ENCODE peak calls at places on chromosomes 11 and 22, in seven cellular contexts. C is neural crest cell, X is cardiac muscle cell, A is natural killer cell, Y is cardiac fibroblast, F is esophagus muscularis mucosa, K is left ventricle myocardium inferior. B is an unnamed sample.

GRCh38 chr11:47186076-47186936 is at the start of gene PACSIN3:
- DNase-seq in Y (peak), C (peak), F (no peak), K (peak), A (no peak), X (peak), B (no peak)

GRCh38 chr22:42296381-42296853 is 26.0 kb upstream of the TCF20 start:
- DNase-seq in F (no peak), A (no peak), C (no peak), Y (no peak), X (no peak), K (peak), B (no peak)

GRCh38 chr11:123690490-123690889 is 36.1 kb upstream of the SCN3B start:
- DNase-seq in Y (peak), F (no peak), K (no peak), X (peak), C (no peak), A (no peak), B (no peak)

GRCh38 chr11:103633037-103633788 is 403.2 kb upstream of the DDI1 start:
- DNase-seq in X (peak), C (no peak), Y (peak), F (no peak), A (no peak), K (no peak), B (no peak)

GRCh38 chr22:39237276-39238123 is 7.3 kb downstream of the PDGFB start:
- DNase-seq in Y (no peak), A (no peak), K (no peak), F (no peak), C (no peak), X (no peak), B (no peak)

GRCh38 chr11:29272019-29272654 is 744.7 kb downstream of the KCNA4 start:
- DNase-seq in Y (peak), A (no peak), F (no peak), K (no peak), X (peak), C (no peak), B (no peak)

GRCh38 chr11:34234086-34234740 is 123.6 kb downstream of the ABTB2 start:
- DNase-seq in K (no peak), A (peak), X (peak), F (no peak), C (no peak), Y (peak), B (no peak)

GRCh38 chr22:18091916-18092526 is 14.2 kb downstream of the PEX26 start:
- DNase-seq in A (no peak), Y (peak), K (peak), X (peak), C (no peak), F (peak), B (no peak)

GRCh38 chr11:69296890-69297224 is 2.9 kb downstream of the MYEOV start:
- DNase-seq in F (no peak), X (no peak), Y (no peak), C (no peak), A (no peak), K (peak), B (no peak)

GRCh38 chr11:3225159-3225758 is 6.6 kb upstream of the MRGPRG start:
- DNase-seq in X (no peak), A (no peak), F (no peak), K (no peak), Y (no peak), C (no peak), B (peak)

GRCh38 chr11:119453881-119454280 is 30.9 kb upstream of the THY1 start:
- DNase-seq in K (no peak), Y (no peak), C (no peak), X (no peak), F (peak), A (no peak), B (no peak)

GRCh38 chr11:107250017-107250416 is 207.6 kb downstream of the CWF19L2 start:
- DNase-seq in X (no peak), C (no peak), Y (no peak), A (no peak), K (no peak), F (no peak), B (no peak)

GRCh38 chr22:35538801-35539321 is 1.8 kb upstream of the RASD2 start:
- DNase-seq in Y (no peak), X (peak), A (no peak), C (peak), K (no peak), F (no peak), B (no peak)

GRCh38 chr11:37104380-37104779 is 506.3 kb upstream of the RAG2 start:
- DNase-seq in A (no peak), Y (no peak), F (no peak), K (no peak), C (no peak), X (peak), B (no peak)

GRCh38 chr11:86678823-86679222 is 6.4 kb upstream of the ME3 start:
- DNase-seq in C (no peak), A (no peak), F (no peak), X (no peak), Y (peak), K (no peak), B (no peak)

GRCh38 chr11:125358254-125358840 is 137.7 kb downstream of the FEZ1 start:
- DNase-seq in X (peak), C (no peak), K (no peak), A (no peak), F (no peak), Y (peak), B (no peak)

GRCh38 chr11:13680501-13681264 is 12.2 kb downstream of the FAR1 start:
- DNase-seq in Y (no peak), C (no peak), K (no peak), A (no peak), X (peak), F (no peak), B (no peak)

GRCh38 chr11:27444801-27445215 is 27.8 kb downstream of the LGR4 start:
- DNase-seq in X (no peak), C (peak), F (no peak), A (no peak), Y (no peak), K (no peak), B (no peak)

GRCh38 chr11:69576069-69576782 is 64.7 kb upstream of the CCND1 start:
- DNase-seq in A (no peak), C (no peak), K (no peak), X (no peak), F (no peak), Y (no peak), B (no peak)

GRCh38 chr22:45344339-45344738 is 34.6 kb downstream of the FAM118A start:
- DNase-seq in F (no peak), Y (no peak), X (peak), K (no peak), A (no peak), C (no peak), B (no peak)

GRCh38 chr11:34750692-34751405 is 130.0 kb downstream of the EHF start:
- DNase-seq in X (peak), Y (no peak), C (no peak), F (no peak), A (no peak), K (no peak), B (no peak)

GRCh38 chr11:102313225-102313940 is 3.9 kb upstream of the BIRC3 start:
- DNase-seq in K (no peak), F (no peak), A (no peak), X (peak), Y (no peak), C (no peak), B (no peak)

GRCh38 chr11:68776442-68777235 is 25.3 kb upstream of the TESMIN start:
- DNase-seq in X (no peak), C (no peak), Y (no peak), K (no peak), F (no peak), A (no peak), B (no peak)

GRCh38 chr11:11620966-11621880 is 582 bp downstream of the GALNT18 start:
- DNase-seq in K (peak), A (peak), C (peak), F (peak), X (no peak), Y (peak), B (no peak)

GRCh38 chr11:107397357-107397756 is 60.3 kb downstream of the CWF19L2 start:
- DNase-seq in Y (no peak), A (no peak), F (no peak), K (no peak), X (no peak), C (no peak), B (no peak)

GRCh38 chr11:6655790-6656580 is at the start of gene DCHS1:
- DNase-seq in K (no peak), A (no peak), X (peak), C (peak), F (peak), Y (no peak), B (peak)

GRCh38 chr11:107785401-107785800 is 73.2 kb downstream of the SLC35F2 start:
- DNase-seq in A (no peak), F (no peak), C (no peak), Y (peak), X (peak), K (no peak), B (no peak)

GRCh38 chr11:63573881-63574855 is 11.0 kb upstream of the PLAAT2 start:
- DNase-seq in A (no peak), K (peak), F (no peak), X (peak), C (no peak), Y (peak), B (no peak)

GRCh38 chr11:63929616-63930015 is 9.2 kb upstream of the NAA40 start:
- DNase-seq in C (no peak), X (no peak), K (no peak), A (no peak), F (no peak), Y (no peak), B (no peak)

GRCh38 chr11:94130589-94131362 is 2.1 kb downstream of the PANX1 start:
- DNase-seq in X (peak), Y (peak), K (no peak), C (no peak), A (no peak), F (peak), B (no peak)

GRCh38 chr22:31286360-31287255 is 5.7 kb downstream of the PIK3IP1 start:
- DNase-seq in A (peak), K (no peak), X (no peak), F (no peak), C (no peak), Y (peak), B (no peak)

GRCh38 chr11:76783294-76783900 is at the start of gene TSKU:
- DNase-seq in Y (peak), A (no peak), X (no peak), C (peak), F (no peak), K (no peak), B (peak)

GRCh38 chr11:416051-416756 is 1.4 kb upstream of the SIGIRR start:
- DNase-seq in C (no peak), X (no peak), F (no peak), K (no peak), Y (no peak), A (peak), B (no peak)

GRCh38 chr11:417652-418342 is 3.0 kb upstream of the SIGIRR start:
- DNase-seq in K (no peak), A (no peak), F (no peak), C (no peak), Y (no peak), X (no peak), B (no peak)

GRCh38 chr11:414333-414857 is 404 bp downstream of the SIGIRR start:
- DNase-seq in A (no peak), X (no peak), F (no peak), K (no peak), C (no peak), Y (no peak), B (no peak)

GRCh38 chr11:416757-417621 is 2.2 kb upstream of the SIGIRR start:
- DNase-seq in F (no peak), A (peak), X (peak), C (no peak), K (peak), Y (no peak), B (no peak)

GRCh38 chr11:415640-416041 is 842 bp upstream of the SIGIRR start:
- DNase-seq in X (no peak), F (no peak), C (no peak), A (peak), K (no peak), Y (no peak), B (no peak)
- TF ChIP-seq CTCF in X (no peak), F (no peak), C (no peak), A (no peak), K (no peak), Y (no peak), B (no peak)

GRCh38 chr11:19814421-19814820 is 101.8 kb downstream of the NAV2 start:
- DNase-seq in C (no peak), Y (no peak), F (no peak), A (no peak), K (no peak), X (no peak), B (no peak)
- TF ChIP-seq CTCF in C (no peak), Y (no peak), F (no peak), A (no peak), K (no peak), X (peak), B (no peak)

GRCh38 chr11:56849250-56849649 is 100.8 kb upstream of the OR9G4 start:
- DNase-seq in Y (no peak), K (no peak), A (no peak), X (no peak), C (no peak), F (no peak), B (no peak)

GRCh38 chr11:56848105-56848809 is 99.8 kb upstream of the OR9G4 start:
- DNase-seq in F (no peak), K (no peak), A (no peak), Y (no peak), X (no peak), C (no peak), B (no peak)

GRCh38 chr11:56846631-56847400 is 98.3 kb upstream of the OR9G4 start:
- DNase-seq in A (no peak), K (no peak), X (peak), F (no peak), C (no peak), Y (no peak), B (no peak)

GRCh38 chr11:56852131-56852530 is 103.6 kb upstream of the OR9G4 start:
- DNase-seq in C (no peak), A (no peak), K (no peak), F (no peak), X (no peak), Y (no peak), B (no peak)

DNA sequence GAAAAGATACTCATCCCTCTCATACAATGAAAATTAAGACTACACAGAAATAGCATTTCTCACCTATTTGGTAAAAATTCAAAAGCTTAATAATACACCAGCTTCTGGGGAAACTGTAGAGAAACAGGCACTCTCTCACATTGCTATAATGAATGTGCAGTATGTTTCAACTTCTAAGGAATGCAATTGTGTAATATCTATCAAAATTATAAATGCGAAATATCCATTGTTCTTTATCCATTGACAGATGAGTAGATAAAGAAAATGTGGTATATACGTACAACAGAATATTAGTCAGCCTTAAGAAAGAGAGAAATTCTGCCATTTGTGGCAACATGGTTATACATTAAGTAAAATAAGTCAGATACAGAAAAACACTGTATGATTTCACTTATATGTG is 101.4 kb upstream of the OR9G4 start:
- DNase-seq in C (no peak), Y (no peak), K (no peak), F (no peak), X (no peak), A (no peak), B (no peak)
- TF ChIP-seq CTCF in C (no peak), Y (no peak), K (no peak), F (no peak), X (no peak), A (no peak), B (no peak)

DNA sequence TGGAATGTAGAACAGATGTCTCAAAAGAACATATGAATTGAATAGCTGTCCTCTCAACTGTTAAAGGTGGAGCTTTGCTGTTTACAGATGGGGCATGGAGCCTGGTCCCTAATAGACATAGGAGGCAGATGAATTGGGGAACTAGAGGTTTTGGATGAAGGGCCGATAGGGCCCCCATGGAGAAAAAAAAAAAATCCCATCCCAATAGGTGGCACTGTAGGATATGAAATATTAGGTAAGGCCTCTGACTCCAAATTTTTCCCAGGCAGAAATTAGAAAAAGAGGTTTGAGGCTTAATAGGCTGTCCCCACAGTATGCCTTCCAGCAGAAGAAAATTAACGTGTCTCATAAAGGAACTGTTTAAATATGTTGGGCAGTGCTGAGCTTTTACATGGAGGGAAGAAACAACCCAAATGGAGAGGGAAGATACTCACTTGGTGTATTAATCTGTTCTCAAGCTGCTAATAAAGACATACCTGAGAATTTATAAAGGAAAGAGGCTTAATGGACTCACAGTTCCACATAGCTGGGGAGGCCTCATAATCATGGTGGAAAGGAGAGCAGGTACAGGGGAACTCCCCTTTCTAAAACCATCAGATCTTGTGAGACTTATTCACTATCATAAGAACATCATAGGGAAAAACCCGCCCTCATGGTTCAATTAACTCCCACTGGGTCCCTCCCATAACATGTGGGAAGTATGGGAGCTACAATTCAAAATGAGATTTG is 30.1 kb upstream of the TMEM45B start:
- DNase-seq in X (peak), A (no peak), K (no peak), F (no peak), Y (peak), C (no peak), B (no peak)
- TF ChIP-seq CTCF in X (peak), A (no peak), K (peak), F (no peak), Y (peak), C (no peak), B (peak)

GRCh38 chr11:18013790-18014507 is 1.1 kb upstream of the SERGEF start:
- DNase-seq in C (peak), F (no peak), A (no peak), K (no peak), Y (no peak), X (peak), B (no peak)

GRCh38 chr11:18012314-18012905 is 437 bp downstream of the SERGEF start:
- DNase-seq in K (peak), C (no peak), Y (peak), X (peak), F (no peak), A (peak), B (no peak)

GRCh38 chr11:18014876-18015275 is 2.0 kb upstream of the SERGEF start:
- DNase-seq in C (no peak), X (no peak), Y (no peak), F (no peak), K (no peak), A (no peak), B (no peak)

GRCh38 chr11:18011633-18012313 is 1.1 kb downstream of the SERGEF start:
- DNase-seq in F (no peak), A (no peak), Y (peak), C (no peak), K (no peak), X (no peak), B (no peak)

GRCh38 chr11:18012906-18013781 is at the start of gene SERGEF:
- DNase-seq in A (peak), Y (peak), C (peak), K (peak), X (peak), F (peak), B (peak)
- TF ChIP-seq CTCF in A (no peak), Y (no peak), C (peak), K (peak), X (no peak), F (peak), B (peak)

GRCh38 chr11:114439229-114440120 is at the start of gene REXO2:
- DNase-seq in C (peak), Y (peak), A (peak), K (peak), F (peak), X (peak), B (peak)
- TF ChIP-seq CTCF in C (peak), Y (peak), A (no peak), K (peak), F (peak), X (peak), B (peak)

B was measured in type B pancreatic cell.